ENCODE peak calls at places on chromosomes 16 and 17, in five cellular contexts. One of them, this sample, is unnamed.

GRCh38 chr17:69093279-69093789 is 32.6 kb upstream of the ABCA9 start:
- DNase-seq in thoracic aorta: no peak
- DNase-seq in HT1080: no peak
- DNase-seq in memory B cell: no peak
- DNase-seq in mucosa of descending colon: no peak
- DNase-seq in this sample: no peak

GRCh38 chr16:86631441-86631840 is 53.1 kb downstream of the FOXL1 start:
- DNase-seq in thoracic aorta: no peak
- DNase-seq in HT1080: peak
- DNase-seq in memory B cell: no peak
- DNase-seq in mucosa of descending colon: no peak
- DNase-seq in this sample: no peak

GRCh38 chr17:81334987-81335386 is 39.9 kb upstream of the SLC38A10 start:
- DNase-seq in thoracic aorta: no peak
- DNase-seq in HT1080: no peak
- DNase-seq in mucosa of descending colon: no peak
- DNase-seq in memory B cell: no peak
- DNase-seq in this sample: no peak

GRCh38 chr17:8740486-8740885 is 4.2 kb downstream of the CCDC42 start:
- DNase-seq in HT1080: peak
- DNase-seq in mucosa of descending colon: no peak
- DNase-seq in thoracic aorta: no peak
- DNase-seq in memory B cell: no peak
- DNase-seq in this sample: no peak

GRCh38 chr17:51684214-51684613 is 423.9 kb downstream of the UTP18 start:
- DNase-seq in memory B cell: no peak
- DNase-seq in mucosa of descending colon: no peak
- DNase-seq in HT1080: no peak
- DNase-seq in thoracic aorta: no peak
- DNase-seq in this sample: no peak

GRCh38 chr16:27920391-27920891 is 143.1 kb downstream of the GSG1L start:
- DNase-seq in HT1080: peak
- DNase-seq in mucosa of descending colon: no peak
- DNase-seq in thoracic aorta: no peak
- DNase-seq in memory B cell: no peak
- DNase-seq in this sample: no peak

GRCh38 chr17:32241521-32242094 is 24.0 kb upstream of the RHBDL3 start:
- DNase-seq in HT1080: no peak
- DNase-seq in thoracic aorta: no peak
- DNase-seq in mucosa of descending colon: no peak
- DNase-seq in memory B cell: no peak
- DNase-seq in this sample: no peak

GRCh38 chr16:1175566-1176279 is 22.8 kb downstream of the CACNA1H start:
- DNase-seq in HT1080: no peak
- DNase-seq in thoracic aorta: no peak
- DNase-seq in mucosa of descending colon: no peak
- DNase-seq in memory B cell: no peak
- DNase-seq in this sample: no peak

GRCh38 chr17:82333279-82334171 is at the start of gene SECTM1:
- DNase-seq in HT1080: no peak
- DNase-seq in memory B cell: no peak
- DNase-seq in thoracic aorta: no peak
- DNase-seq in mucosa of descending colon: peak
- DNase-seq in this sample: peak

GRCh38 chr17:60138769-60139437 is 10.9 kb upstream of the CA4 start:
- DNase-seq in mucosa of descending colon: peak
- DNase-seq in thoracic aorta: no peak
- DNase-seq in HT1080: no peak
- DNase-seq in memory B cell: no peak
- DNase-seq in this sample: no peak

GRCh38 chr17:46009681-46010596 is 10.9 kb downstream of the STH start:
- DNase-seq in memory B cell: no peak
- DNase-seq in HT1080: peak
- DNase-seq in thoracic aorta: no peak
- DNase-seq in mucosa of descending colon: peak
- DNase-seq in this sample: peak